ENCODE peak calls at places on chromosomes 2 and 18, in five cellular contexts. T is GM23248, M is small intestine, W is cardiac muscle cell, S is A549. V is an unnamed sample.

GRCh38 chr2:114400890-114401289 is 41.6 kb upstream of the DPP10 start:
- DNase-seq in T (no peak), M (no peak), W (no peak), S (no peak), V (no peak)

GRCh38 chr2:173278794-173279527 is 75.7 kb upstream of the CDCA7 start:
- DNase-seq in T (peak), M (no peak), W (no peak), S (no peak), V (no peak)

GRCh38 chr2:48356701-48357322 is 173.1 kb upstream of the STON1 start:
- DNase-seq in T (no peak), M (peak), W (no peak), S (no peak), V (peak)

GRCh38 chr2:200689115-200689514 is 103.3 kb downstream of the AOX1 start:
- DNase-seq in T (no peak), M (no peak), W (no peak), S (no peak), V (no peak)

GRCh38 chr2:227351639-227352038 is 26.6 kb downstream of the MFF start:
- DNase-seq in T (no peak), M (no peak), W (no peak), S (no peak), V (no peak)

GRCh38 chr2:148338544-148338943 is 306.0 kb upstream of the EPC2 start:
- DNase-seq in T (peak), M (no peak), W (no peak), S (no peak), V (no peak)

GRCh38 chr2:203713381-203713780 is 6.9 kb downstream of the CD28 start:
- DNase-seq in T (no peak), M (no peak), W (no peak), S (no peak), V (no peak)

GRCh38 chr2:11365096-11365856 is 20.8 kb upstream of the ROCK2 start:
- DNase-seq in T (no peak), M (no peak), W (no peak), S (no peak), V (no peak)

GRCh38 chr18:23453657-23454011 is 547 bp downstream of the RIOK3 start:
- DNase-seq in T (peak), M (peak), W (no peak), S (peak), V (no peak)

DNA sequence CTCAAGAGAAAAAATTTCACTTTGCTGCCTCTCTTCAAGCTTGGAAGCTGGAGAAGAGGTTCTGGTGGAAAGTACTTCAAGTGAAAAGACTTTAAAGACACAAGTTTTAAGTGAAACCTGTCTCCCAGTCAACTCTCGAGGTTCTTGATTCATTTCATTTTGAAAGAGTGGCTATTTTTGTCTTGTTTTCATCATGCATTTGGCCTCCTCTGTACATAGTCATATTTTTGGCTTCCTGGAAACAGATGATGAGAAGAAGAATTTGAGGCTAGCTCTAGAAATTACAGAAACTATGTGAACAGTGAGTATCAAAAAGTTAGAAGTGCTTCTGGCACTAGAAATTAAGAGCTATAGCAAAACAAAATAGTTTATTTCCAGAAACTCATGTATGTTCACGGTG is 124.8 kb downstream of the DTNA start:
- DNase-seq in T (peak), M (no peak), W (no peak), S (no peak), V (no peak)
- H3K27ac ChIP-seq in T (no peak), M (no peak), W (no peak), S (no peak), V (no peak)

DNA sequence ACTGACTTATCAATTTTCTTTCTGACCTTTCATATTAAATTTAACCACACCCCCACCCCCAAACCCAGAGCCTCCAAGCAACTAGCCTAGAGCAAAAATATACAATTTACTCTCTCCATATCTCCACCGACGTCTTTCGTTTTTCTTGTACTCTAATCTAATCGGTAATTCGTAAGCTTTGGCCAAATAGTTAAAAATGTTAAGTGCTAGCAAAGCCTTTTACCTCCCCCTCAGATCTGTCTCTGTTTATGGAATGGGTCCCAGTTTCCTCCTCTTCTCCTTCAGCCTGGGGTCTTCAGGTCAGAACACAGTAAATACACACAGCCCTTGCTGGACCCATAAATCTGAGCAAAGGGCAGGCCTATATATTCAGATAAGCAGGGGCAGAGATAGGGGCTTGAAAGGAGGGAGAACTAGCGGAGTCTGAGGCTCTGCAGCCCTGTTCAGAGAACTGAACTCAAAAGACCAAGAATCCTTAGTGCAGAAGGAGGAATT is 267.4 kb downstream of the MEIS1 start:
- DNase-seq in T (no peak), M (no peak), W (no peak), S (no peak), V (no peak)
- H3K27ac ChIP-seq in T (no peak), M (no peak), W (no peak), S (no peak), V (no peak)

GRCh38 chr2:69978157-69978904 is 16.9 kb upstream of the ASPRV1 start:
- DNase-seq in T (no peak), M (no peak), W (no peak), S (no peak), V (no peak)
- H3K27ac ChIP-seq in T (no peak), M (no peak), W (no peak), S (no peak), V (no peak)

GRCh38 chr2:74458132-74458956 is at the start of gene WBP1:
- DNase-seq in T (peak), M (peak), W (peak), S (peak), V (peak)

GRCh38 chr2:74457129-74457548 is 1.1 kb upstream of the WBP1 start:
- DNase-seq in T (no peak), M (no peak), W (no peak), S (no peak), V (no peak)

GRCh38 chr2:74459377-74460118 is 1.3 kb downstream of the WBP1 start:
- DNase-seq in T (no peak), M (no peak), W (no peak), S (no peak), V (no peak)

GRCh38 chr2:74457549-74458131 is 598 bp upstream of the WBP1 start:
- DNase-seq in T (peak), M (peak), W (peak), S (peak), V (peak)

GRCh38 chr2:74458957-74459290 is 686 bp downstream of the WBP1 start:
- DNase-seq in T (peak), M (no peak), W (no peak), S (no peak), V (peak)
- H3K27ac ChIP-seq in T (peak), M (peak), W (no peak), S (peak), V (peak)

DNA sequence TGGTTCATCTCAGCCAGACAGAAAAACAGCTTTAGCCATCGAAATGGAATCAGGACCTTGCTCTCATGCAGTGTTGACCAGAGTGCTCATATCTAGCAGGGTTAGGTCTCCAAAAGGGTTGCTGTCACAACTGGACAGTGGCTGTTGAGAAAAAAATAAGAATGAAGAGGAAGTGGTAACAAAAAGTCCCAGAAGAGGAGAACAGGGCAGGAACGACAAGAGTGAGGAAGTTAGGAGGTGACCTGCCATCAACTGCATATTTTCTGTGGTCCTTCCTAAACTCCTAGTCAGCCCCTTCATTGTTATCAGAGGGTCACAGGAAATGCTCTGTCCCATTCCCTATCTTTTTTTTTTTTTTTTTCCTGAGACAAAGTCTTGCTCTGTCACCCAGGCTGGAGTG is 188.1 kb upstream of the LINC00305 start:
- DNase-seq in T (no peak), M (no peak), W (no peak), S (no peak), V (no peak)
- H3K27ac ChIP-seq in T (no peak), M (no peak), W (no peak), S (no peak), V (no peak)

DNA sequence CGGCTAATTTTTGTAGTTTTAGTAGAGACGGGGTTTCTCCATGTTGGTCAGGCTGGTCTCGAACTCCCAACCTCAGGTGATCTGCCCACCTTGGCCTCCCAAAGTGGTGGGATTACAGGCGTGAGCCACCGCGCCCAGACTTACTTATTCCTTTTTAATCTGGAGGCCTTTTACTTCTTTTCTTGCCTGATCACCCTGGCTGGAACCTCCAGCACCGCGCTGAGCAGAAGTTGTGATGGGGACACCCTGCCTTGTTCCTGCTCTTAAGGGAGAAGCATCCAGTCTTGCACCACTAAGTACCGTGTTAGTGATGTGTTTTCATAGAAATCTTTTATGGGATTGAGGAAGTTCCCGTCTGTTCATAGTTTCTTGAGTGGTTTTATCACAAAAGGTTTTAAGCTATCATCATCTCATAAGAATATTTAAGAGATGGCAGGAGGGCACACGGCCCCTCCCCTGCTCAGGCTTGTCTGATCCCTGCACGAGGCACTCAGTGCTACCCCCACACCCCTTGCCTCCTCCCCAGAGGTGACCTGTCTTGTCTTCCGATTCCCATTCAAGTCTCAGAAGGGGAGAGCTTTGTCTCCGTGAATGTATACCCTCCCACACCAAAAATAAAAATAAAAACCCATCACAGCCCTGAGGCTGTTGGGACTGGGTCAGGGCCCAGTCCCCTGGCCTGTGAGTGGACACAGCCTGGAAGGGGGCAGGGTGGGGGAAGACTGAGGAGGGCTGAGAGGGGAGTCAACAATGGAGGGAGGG is 65.3 kb upstream of the SMAD7 start:
- DNase-seq in T (no peak), M (no peak), W (no peak), S (no peak), V (no peak)
- H3K27ac ChIP-seq in T (no peak), M (no peak), W (peak), S (peak), V (no peak)

GRCh38 chr2:191878576-191879298 is 31.8 kb upstream of the CAVIN2 start:
- DNase-seq in T (peak), M (no peak), W (no peak), S (peak), V (no peak)
- H3K27ac ChIP-seq in T (peak), M (no peak), W (no peak), S (peak), V (peak)

GRCh38 chr2:239223029-239223329 is 177.8 kb downstream of the HDAC4 start:
- DNase-seq in T (peak), M (no peak), W (no peak), S (no peak), V (no peak)
- H3K27ac ChIP-seq in T (peak), M (no peak), W (peak), S (no peak), V (no peak)

V was measured in SK-N-SH.